ENCODE peak calls at places on chromosomes 2 and 18, in seven cellular contexts. One of them, this sample, is unnamed.

GRCh38 chr2:118973542-118973951 is 31.6 kb downstream of the MARCO start:
- DNase-seq in H1: peak
- DNase-seq in K562: no peak
- DNase-seq in endothelial cell of umbilical vein: no peak
- DNase-seq in GM12878: no peak
- DNase-seq in HepG2: no peak
- DNase-seq in HCT116: no peak
- DNase-seq in this sample: no peak

GRCh38 chr2:25608718-25609117 is 64.7 kb downstream of the DTNB start:
- DNase-seq in H1: no peak
- DNase-seq in K562: no peak
- DNase-seq in endothelial cell of umbilical vein: no peak
- DNase-seq in GM12878: no peak
- DNase-seq in HepG2: peak
- DNase-seq in HCT116: no peak
- DNase-seq in this sample: no peak

GRCh38 chr2:238458641-238459040 is 31.9 kb downstream of the ASB1 start:
- DNase-seq in H1: no peak
- DNase-seq in K562: no peak
- DNase-seq in endothelial cell of umbilical vein: no peak
- DNase-seq in GM12878: no peak
- DNase-seq in HepG2: no peak
- DNase-seq in HCT116: no peak
- DNase-seq in this sample: no peak

GRCh38 chr2:194765723-194766122 is 891.3 kb upstream of the SLC39A10 start:
- DNase-seq in H1: no peak
- DNase-seq in K562: no peak
- DNase-seq in endothelial cell of umbilical vein: no peak
- DNase-seq in GM12878: no peak
- DNase-seq in HepG2: no peak
- DNase-seq in HCT116: no peak
- DNase-seq in this sample: no peak

GRCh38 chr2:120949957-120950590 is 214.4 kb downstream of the GLI2 start:
- DNase-seq in H1: no peak
- DNase-seq in K562: no peak
- DNase-seq in endothelial cell of umbilical vein: no peak
- DNase-seq in GM12878: no peak
- DNase-seq in HepG2: no peak
- DNase-seq in HCT116: no peak
- DNase-seq in this sample: no peak

GRCh38 chr2:60496475-60496874 is 57.0 kb downstream of the BCL11A start:
- DNase-seq in H1: no peak
- DNase-seq in K562: no peak
- DNase-seq in endothelial cell of umbilical vein: no peak
- DNase-seq in GM12878: no peak
- DNase-seq in HepG2: no peak
- DNase-seq in HCT116: no peak
- DNase-seq in this sample: no peak

GRCh38 chr18:26470011-26470637 is 78.2 kb downstream of the KCTD1 start:
- DNase-seq in H1: no peak
- DNase-seq in K562: no peak
- DNase-seq in endothelial cell of umbilical vein: no peak
- DNase-seq in GM12878: peak
- DNase-seq in HepG2: no peak
- DNase-seq in HCT116: no peak
- DNase-seq in this sample: no peak

GRCh38 chr2:26630669-26631360 is 10.4 kb downstream of the CIB4 start:
- DNase-seq in H1: no peak
- DNase-seq in K562: no peak
- DNase-seq in endothelial cell of umbilical vein: no peak
- DNase-seq in GM12878: no peak
- DNase-seq in HepG2: peak
- DNase-seq in HCT116: peak
- DNase-seq in this sample: no peak

GRCh38 chr18:54734059-54734458 is 94.2 kb upstream of the RAB27B start:
- DNase-seq in H1: no peak
- DNase-seq in K562: peak
- DNase-seq in endothelial cell of umbilical vein: peak
- DNase-seq in GM12878: no peak
- DNase-seq in HepG2: no peak
- DNase-seq in HCT116: no peak
- DNase-seq in this sample: no peak

GRCh38 chr2:159710601-159711180 is 1.6 kb upstream of the MARCHF7 start:
- DNase-seq in H1: no peak
- DNase-seq in K562: no peak
- DNase-seq in endothelial cell of umbilical vein: peak
- DNase-seq in GM12878: no peak
- DNase-seq in HepG2: no peak
- DNase-seq in HCT116: no peak
- DNase-seq in this sample: no peak

GRCh38 chr2:9780368-9781130 is 62.7 kb upstream of the TAF1B start:
- DNase-seq in H1: no peak
- DNase-seq in K562: no peak
- DNase-seq in endothelial cell of umbilical vein: no peak
- DNase-seq in GM12878: no peak
- DNase-seq in HepG2: no peak
- DNase-seq in HCT116: no peak
- DNase-seq in this sample: no peak

DNA sequence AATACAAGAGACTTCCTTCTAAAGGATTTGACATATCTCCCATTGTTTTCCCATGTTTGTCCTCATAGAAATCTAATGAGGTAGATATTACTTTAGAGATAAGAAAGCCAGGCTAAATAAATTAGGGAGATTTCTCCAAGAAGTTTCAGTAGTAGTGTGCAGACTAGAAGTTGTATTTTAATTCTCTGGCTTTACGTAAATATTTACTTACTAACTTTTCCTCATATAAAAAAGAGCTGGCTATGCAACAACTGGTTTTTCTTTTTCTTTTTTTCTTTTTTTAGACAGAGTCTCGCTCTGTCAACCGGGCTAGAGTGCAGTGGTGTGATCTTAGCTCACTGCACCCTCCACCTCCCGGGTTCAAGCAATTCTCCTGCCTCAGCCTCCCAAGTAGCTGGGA is 60.6 kb upstream of the ACYP2 start:
- DNase-seq in H1: no peak
- DNase-seq in K562: no peak
- DNase-seq in endothelial cell of umbilical vein: no peak
- DNase-seq in GM12878: no peak
- DNase-seq in HepG2: no peak
- DNase-seq in HCT116: no peak
- DNase-seq in this sample: no peak
- TF ChIP-seq EZH2 in H1: no peak
- TF ChIP-seq EZH2 in K562: no peak
- TF ChIP-seq EZH2 in endothelial cell of umbilical vein: no peak
- TF ChIP-seq EZH2 in GM12878: no peak
- TF ChIP-seq EZH2 in HepG2: no peak
- TF ChIP-seq EZH2 in HCT116: no peak
- TF ChIP-seq EZH2 in this sample: no peak

GRCh38 chr2:229230911-229231310 is 40.2 kb downstream of the PID1 start:
- DNase-seq in H1: no peak
- DNase-seq in K562: no peak
- DNase-seq in endothelial cell of umbilical vein: no peak
- DNase-seq in GM12878: no peak
- DNase-seq in HepG2: no peak
- DNase-seq in HCT116: no peak
- DNase-seq in this sample: no peak

GRCh38 chr2:229230215-229230614 is 40.9 kb downstream of the PID1 start:
- DNase-seq in H1: no peak
- DNase-seq in K562: no peak
- DNase-seq in endothelial cell of umbilical vein: no peak
- DNase-seq in GM12878: no peak
- DNase-seq in HepG2: no peak
- DNase-seq in HCT116: no peak
- DNase-seq in this sample: no peak

GRCh38 chr2:229223107-229223506 is 48.0 kb downstream of the PID1 start:
- DNase-seq in H1: no peak
- DNase-seq in K562: no peak
- DNase-seq in endothelial cell of umbilical vein: no peak
- DNase-seq in GM12878: no peak
- DNase-seq in HepG2: no peak
- DNase-seq in HCT116: no peak
- DNase-seq in this sample: no peak

GRCh38 chr2:229221641-229222040 is 49.4 kb downstream of the PID1 start:
- DNase-seq in H1: no peak
- DNase-seq in K562: no peak
- DNase-seq in endothelial cell of umbilical vein: no peak
- DNase-seq in GM12878: no peak
- DNase-seq in HepG2: no peak
- DNase-seq in HCT116: no peak
- DNase-seq in this sample: no peak

DNA sequence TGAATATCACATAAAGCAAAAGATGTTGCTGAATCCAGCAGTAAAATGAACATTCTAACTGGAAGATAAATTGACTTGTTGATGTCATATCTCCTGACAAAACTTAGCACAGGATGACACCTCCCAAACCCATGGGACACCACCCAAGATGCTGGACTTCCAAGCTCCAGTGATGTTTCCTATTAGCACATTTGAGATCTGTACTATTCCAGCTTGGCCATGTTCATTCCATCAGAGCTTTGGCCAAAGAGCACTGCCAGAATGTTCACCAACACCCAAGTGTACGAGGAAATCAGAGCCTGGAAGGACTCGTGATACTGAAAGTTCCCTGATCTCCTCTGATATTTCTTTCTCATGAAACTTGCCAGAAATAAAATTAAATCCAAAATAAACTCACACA is 44.7 kb downstream of the PID1 start:
- DNase-seq in H1: no peak
- DNase-seq in K562: no peak
- DNase-seq in endothelial cell of umbilical vein: no peak
- DNase-seq in GM12878: no peak
- DNase-seq in HepG2: no peak
- DNase-seq in HCT116: no peak
- DNase-seq in this sample: no peak
- H3K9ac ChIP-seq in H1: no peak
- H3K9ac ChIP-seq in K562: no peak
- H3K9ac ChIP-seq in endothelial cell of umbilical vein: no peak
- H3K9ac ChIP-seq in GM12878: no peak
- H3K9ac ChIP-seq in HepG2: no peak
- H3K9ac ChIP-seq in HCT116: no peak
- H3K9ac ChIP-seq in this sample: no peak

DNA sequence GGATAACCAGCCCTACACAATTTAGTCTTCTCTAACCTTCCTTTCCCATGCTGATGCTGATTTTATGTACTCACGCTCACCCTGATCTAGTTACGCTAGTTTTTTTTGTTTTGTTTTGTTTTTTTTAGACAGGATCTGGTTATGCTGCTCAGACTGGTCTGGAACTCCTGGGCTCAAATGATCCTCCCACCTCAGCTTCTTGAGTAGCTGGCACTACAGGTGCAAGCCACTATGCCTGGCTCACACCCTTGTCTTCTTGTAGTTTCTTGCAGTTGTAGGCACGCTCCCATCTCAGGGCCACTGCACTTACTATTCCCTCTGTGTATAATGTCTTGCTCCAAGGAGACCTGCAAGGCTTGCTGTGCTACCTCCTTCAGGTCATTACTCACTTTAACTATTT is 6.2 kb downstream of the PELI1 start:
- DNase-seq in H1: no peak
- DNase-seq in K562: no peak
- DNase-seq in endothelial cell of umbilical vein: no peak
- DNase-seq in GM12878: no peak
- DNase-seq in HepG2: no peak
- DNase-seq in HCT116: no peak
- DNase-seq in this sample: no peak
- TF ChIP-seq POLR2AphosphoS5 in H1: no peak
- TF ChIP-seq POLR2AphosphoS5 in K562: no peak
- TF ChIP-seq POLR2AphosphoS5 in endothelial cell of umbilical vein: no peak
- TF ChIP-seq POLR2AphosphoS5 in GM12878: no peak
- TF ChIP-seq POLR2AphosphoS5 in HepG2: no peak
- TF ChIP-seq POLR2AphosphoS5 in HCT116: no peak
- TF ChIP-seq POLR2AphosphoS5 in this sample: no peak

DNA sequence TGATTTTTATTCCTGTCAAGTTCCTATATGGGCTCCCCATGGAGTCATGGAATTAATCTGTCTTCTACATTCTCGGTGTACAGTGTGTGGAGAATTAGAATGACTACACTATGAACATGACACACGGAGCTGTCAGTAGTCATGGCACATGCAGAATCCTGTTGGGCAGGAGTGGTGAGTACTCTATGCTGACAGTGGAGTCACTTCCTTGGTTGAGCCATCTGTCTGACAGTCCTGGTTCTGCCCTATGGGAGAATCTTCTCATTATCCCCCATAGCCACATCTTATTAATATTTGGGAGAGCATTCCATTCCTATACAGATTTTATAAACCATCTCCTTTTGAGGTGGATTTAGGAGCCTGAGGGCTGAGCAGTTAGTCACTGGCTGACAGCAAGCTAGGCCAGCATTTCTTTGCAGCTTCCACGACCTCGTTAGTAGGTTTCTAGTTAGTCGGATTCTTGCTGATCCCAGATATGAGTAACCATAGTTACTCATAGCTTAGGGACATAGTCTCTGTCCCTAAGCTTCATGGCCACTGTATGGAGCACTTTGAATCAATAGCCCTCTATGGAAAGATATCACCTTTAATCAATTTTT is 90.6 kb downstream of the MDH1 start:
- DNase-seq in H1: no peak
- DNase-seq in K562: no peak
- DNase-seq in endothelial cell of umbilical vein: no peak
- DNase-seq in GM12878: no peak
- DNase-seq in HepG2: no peak
- DNase-seq in HCT116: no peak
- DNase-seq in this sample: no peak
- TF ChIP-seq EZH2 in H1: no peak
- TF ChIP-seq EZH2 in K562: no peak
- TF ChIP-seq EZH2 in endothelial cell of umbilical vein: no peak
- TF ChIP-seq EZH2 in GM12878: no peak
- TF ChIP-seq EZH2 in HepG2: no peak
- TF ChIP-seq EZH2 in HCT116: no peak
- TF ChIP-seq EZH2 in this sample: no peak

DNA sequence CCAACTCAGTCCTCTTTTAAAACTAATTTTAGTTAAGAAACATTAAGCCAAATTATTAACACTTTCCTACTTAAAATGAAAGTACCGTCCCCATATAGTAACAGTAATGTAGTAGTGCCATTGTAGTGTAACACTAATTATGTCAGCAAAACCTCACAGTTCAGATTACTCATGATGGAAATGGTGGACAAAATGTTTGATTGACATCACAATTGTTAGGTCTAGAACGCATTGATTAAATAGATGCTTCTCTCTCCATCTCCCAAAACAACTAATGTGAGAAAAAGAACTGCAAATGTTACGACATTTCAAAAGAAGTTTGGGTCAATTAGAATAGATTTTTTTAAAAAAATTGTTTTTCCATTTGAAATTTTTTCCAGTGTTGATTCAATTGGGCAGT is 1.2 kb upstream of the ATF2 start:
- DNase-seq in H1: no peak
- DNase-seq in K562: no peak
- DNase-seq in endothelial cell of umbilical vein: no peak
- DNase-seq in GM12878: no peak
- DNase-seq in HepG2: no peak
- DNase-seq in HCT116: no peak
- DNase-seq in this sample: no peak
- H3K9ac ChIP-seq in H1: no peak
- H3K9ac ChIP-seq in K562: peak
- H3K9ac ChIP-seq in endothelial cell of umbilical vein: no peak
- H3K9ac ChIP-seq in GM12878: no peak
- H3K9ac ChIP-seq in HepG2: peak
- H3K9ac ChIP-seq in HCT116: peak
- H3K9ac ChIP-seq in this sample: peak

GRCh38 chr2:174597347-174598047 is at the start of gene WIPF1:
- DNase-seq in H1: no peak
- DNase-seq in K562: no peak
- DNase-seq in endothelial cell of umbilical vein: peak
- DNase-seq in GM12878: peak
- DNase-seq in HepG2: no peak
- DNase-seq in HCT116: no peak
- DNase-seq in this sample: no peak
- TF ChIP-seq POLR2AphosphoS5 in H1: no peak
- TF ChIP-seq POLR2AphosphoS5 in K562: no peak
- TF ChIP-seq POLR2AphosphoS5 in endothelial cell of umbilical vein: no peak
- TF ChIP-seq POLR2AphosphoS5 in GM12878: peak
- TF ChIP-seq POLR2AphosphoS5 in HepG2: no peak
- TF ChIP-seq POLR2AphosphoS5 in HCT116: no peak
- TF ChIP-seq POLR2AphosphoS5 in this sample: no peak

This sample was measured in SK-N-MC.